ENCODE peak calls at places on chromosomes 13 and 19, in eight cellular contexts. G is tibial artery, V is heart right ventricle, X is sigmoid colon, K is GM10248, M is breast epithelium, Z is neural crest cell, W is Peyer's patch. U is an unnamed sample.

GRCh38 chr13:113211774-113212173 is 2.4 kb downstream of the CUL4A start:
- DNase-seq in Z (peak), K (no peak), W (no peak), V (no peak), G (no peak), X (no peak), M (no peak), U (peak)

GRCh38 chr13:79538757-79539156 is 57.8 kb downstream of the NDFIP2 start:
- DNase-seq in Z (no peak), M (no peak), X (no peak), G (no peak), W (no peak), K (no peak), V (no peak), U (no peak)

GRCh38 chr13:20867408-20867807 is 35.1 kb downstream of the XPO4 start:
- DNase-seq in M (no peak), X (no peak), Z (no peak), G (no peak), K (no peak), V (no peak), W (no peak), U (no peak)

GRCh38 chr13:100521912-100522490 is 66.6 kb downstream of the GGACT start:
- DNase-seq in Z (no peak), K (no peak), W (no peak), X (no peak), M (no peak), V (no peak), G (no peak), U (no peak)

GRCh38 chr19:1425102-1425842 is 12.9 kb upstream of the RPS15 start:
- DNase-seq in K (no peak), V (no peak), G (no peak), W (no peak), Z (no peak), X (no peak), M (no peak), U (no peak)

GRCh38 chr13:78601124-78601885 is 2.0 kb downstream of the POU4F1 start:
- DNase-seq in K (no peak), X (no peak), M (no peak), W (no peak), V (no peak), Z (no peak), G (no peak), U (no peak)

GRCh38 chr13:110455941-110456340 is 105.6 kb downstream of the RAB20 start:
- DNase-seq in M (peak), Z (peak), K (peak), G (peak), X (peak), W (peak), V (peak), U (peak)

GRCh38 chr19:46622118-46622446 is 2.8 kb downstream of the PTGIR start:
- DNase-seq in M (no peak), K (no peak), X (no peak), Z (no peak), G (no peak), W (no peak), V (no peak), U (no peak)

GRCh38 chr19:2138061-2138728 is 13.2 kb downstream of the AP3D1 start:
- DNase-seq in M (no peak), G (no peak), X (no peak), W (no peak), Z (no peak), V (no peak), K (no peak), U (no peak)

GRCh38 chr13:33634526-33635111 is 183.3 kb upstream of the RFC3 start:
- DNase-seq in W (no peak), Z (peak), K (no peak), V (no peak), G (no peak), M (no peak), X (no peak), U (no peak)

GRCh38 chr13:24664726-24665409 is 15.3 kb upstream of the ATP12A start:
- DNase-seq in G (no peak), K (no peak), X (no peak), W (no peak), M (no peak), Z (no peak), V (no peak), U (no peak)

GRCh38 chr13:19586904-19587634 is 25.7 kb upstream of the TPTE2 start:
- DNase-seq in W (peak), Z (no peak), G (no peak), X (no peak), V (no peak), M (no peak), K (peak), U (peak)

GRCh38 chr19:15169541-15170285 is 31.1 kb downstream of the NOTCH3 start:
- DNase-seq in W (no peak), X (no peak), G (no peak), V (no peak), K (no peak), M (no peak), Z (no peak), U (no peak)

GRCh38 chr13:23777571-23777870 is 111.7 kb downstream of the MIPEP start:
- DNase-seq in M (no peak), Z (no peak), G (no peak), W (no peak), K (no peak), X (no peak), V (no peak), U (no peak)

GRCh38 chr19:41427647-41428480 is 690 bp upstream of the B3GNT8 start:
- DNase-seq in M (peak), G (peak), X (no peak), K (peak), Z (no peak), V (no peak), W (peak), U (peak)

GRCh38 chr13:62019858-62020257 is 604.2 kb upstream of the PCDH20 start:
- DNase-seq in W (no peak), G (no peak), X (no peak), Z (no peak), K (no peak), M (no peak), V (no peak), U (no peak)

GRCh38 chr13:111844222-111844671 is 222.7 kb upstream of the SOX1 start:
- DNase-seq in W (no peak), X (no peak), K (no peak), V (no peak), Z (no peak), M (no peak), G (no peak), U (no peak)

GRCh38 chr19:47765522-47766358 is 12.8 kb upstream of the SELENOW start:
- DNase-seq in Z (peak), W (peak), K (peak), V (peak), X (peak), G (no peak), M (peak), U (peak)

GRCh38 chr13:33494596-33495214 is 209.2 kb upstream of the STARD13 start:
- DNase-seq in V (no peak), M (no peak), K (no peak), G (no peak), X (no peak), Z (no peak), W (no peak), U (peak)

GRCh38 chr13:112510002-112510780 is 77.8 kb downstream of the TUBGCP3 start:
- DNase-seq in G (no peak), Z (peak), X (no peak), K (peak), V (peak), W (no peak), M (no peak), U (peak)

GRCh38 chr13:112672651-112673284 is 17.1 kb upstream of the ATP11A start:
- DNase-seq in X (no peak), K (no peak), M (no peak), V (no peak), Z (no peak), G (no peak), W (no peak), U (no peak)

GRCh38 chr19:47406711-47407416 is 12.5 kb downstream of the MEIS3 start:
- DNase-seq in Z (no peak), G (no peak), V (no peak), M (no peak), W (no peak), K (no peak), X (no peak), U (no peak)

GRCh38 chr19:3275068-3275582 is 50.7 kb downstream of the CELF5 start:
- DNase-seq in K (peak), W (no peak), Z (peak), M (no peak), V (no peak), X (no peak), G (no peak), U (peak)

GRCh38 chr19:46924874-46925547 is 64.2 kb downstream of the ARHGAP35 start:
- DNase-seq in V (peak), X (no peak), Z (no peak), K (peak), M (no peak), G (no peak), W (peak), U (peak)

GRCh38 chr19:1471514-1472107 is 7.4 kb downstream of the C19orf25 start:
- DNase-seq in Z (no peak), G (no peak), W (no peak), K (no peak), V (no peak), X (no peak), M (no peak), U (peak)

GRCh38 chr13:22866221-22866620 is 314.6 kb upstream of the SGCG start:
- DNase-seq in K (no peak), M (no peak), W (no peak), V (no peak), G (no peak), Z (no peak), X (no peak), U (no peak)

DNA sequence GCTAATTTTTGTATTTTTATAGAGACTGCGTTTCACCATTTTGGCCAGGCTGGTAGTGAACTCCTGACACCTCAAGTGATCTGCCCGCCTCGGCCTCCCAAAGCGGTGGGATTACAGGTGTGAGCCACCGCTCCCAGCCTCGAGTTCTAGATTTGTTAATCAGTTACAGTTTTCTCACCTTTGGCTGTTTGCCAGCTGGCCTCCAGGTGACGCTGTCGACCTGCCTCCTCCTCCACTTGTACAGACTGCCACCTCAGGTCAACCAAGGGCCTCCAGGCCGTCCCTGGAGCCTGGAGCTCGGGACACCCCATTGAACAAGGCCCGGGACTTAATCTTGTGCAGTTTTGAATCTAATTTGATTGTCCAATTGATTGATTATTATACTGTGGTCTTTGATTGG is 45.5 kb downstream of the IER2 start:
- DNase-seq in V (no peak), G (no peak), W (peak), X (no peak), Z (peak), M (no peak), K (peak), U (peak)
- TF ChIP-seq CTCF in V (no peak), G (no peak), W (peak), X (no peak), Z (peak), M (no peak), K (peak), U (peak)

DNA sequence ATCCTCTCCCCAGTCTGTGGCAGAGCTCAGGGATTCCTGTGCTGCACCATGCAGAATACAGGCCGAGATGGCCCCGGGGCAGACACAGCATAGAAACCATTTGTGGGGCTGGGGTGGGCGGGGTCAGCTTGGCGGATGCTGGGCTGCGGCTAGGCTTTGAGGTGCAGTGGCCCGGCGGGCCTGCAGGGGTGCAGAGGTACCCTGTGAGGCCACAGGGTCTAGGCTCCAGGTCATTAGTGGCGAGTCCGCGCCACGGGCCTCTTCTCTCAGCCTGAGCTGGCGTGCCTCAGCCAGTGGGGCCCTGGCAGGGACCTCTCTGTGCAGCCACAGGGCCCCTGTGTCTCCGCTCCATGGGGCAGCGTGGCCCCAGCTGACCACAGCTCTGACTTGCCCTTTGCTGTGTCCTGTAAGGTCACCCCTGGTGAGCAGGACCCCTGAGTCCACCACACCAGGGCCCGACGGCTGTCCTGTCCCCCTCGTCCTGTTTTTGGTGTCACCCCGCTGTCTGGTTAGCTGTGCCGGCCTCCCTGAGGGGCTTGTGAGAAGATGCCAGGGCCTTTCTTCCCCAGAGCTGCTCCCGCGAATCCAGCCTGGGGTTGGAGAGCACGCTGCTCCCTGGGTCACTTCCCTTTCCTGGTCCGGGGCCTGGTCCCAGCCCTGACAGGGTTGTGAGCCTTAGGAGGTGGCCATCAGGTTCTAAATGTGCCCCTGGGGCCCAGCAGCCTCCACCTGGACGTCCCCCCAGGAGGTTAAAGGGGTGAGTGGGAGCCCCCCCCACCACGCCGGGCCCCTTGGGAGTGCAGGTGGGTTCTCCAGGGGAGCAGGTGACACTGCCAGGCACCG is 12.1 kb downstream of the KDM4B start:
- DNase-seq in G (no peak), V (no peak), X (no peak), K (no peak), W (no peak), M (no peak), Z (no peak), U (no peak)
- TF ChIP-seq CTCF in G (no peak), V (no peak), X (no peak), K (no peak), W (no peak), M (no peak), Z (no peak), U (no peak)

GRCh38 chr13:39765801-39766463 is 110.5 kb downstream of the COG6 start:
- DNase-seq in X (peak), K (no peak), M (no peak), V (peak), G (peak), Z (no peak), W (peak), U (peak)
- TF ChIP-seq CTCF in X (no peak), K (peak), M (peak), V (no peak), G (no peak), Z (no peak), W (peak), U (peak)

DNA sequence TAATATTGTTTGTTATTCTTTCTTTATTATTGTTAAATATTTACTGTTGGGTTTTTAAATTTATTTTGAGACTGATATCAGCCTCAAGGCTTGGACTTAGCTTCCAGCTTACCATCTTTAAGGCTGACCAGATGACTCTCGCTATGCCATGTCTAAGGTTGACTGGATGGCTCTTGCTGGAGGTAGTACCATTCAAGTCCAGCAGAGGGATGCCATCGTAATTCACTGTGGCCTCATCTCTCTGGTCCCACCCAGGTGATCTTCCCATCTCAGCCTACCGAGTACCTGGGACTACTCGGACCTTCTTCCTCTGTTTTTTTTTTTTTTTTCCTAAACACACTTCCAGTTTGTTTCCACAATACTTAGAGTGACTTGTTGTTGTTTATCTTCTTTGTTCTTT is 41.7 kb upstream of the ZNF91 start:
- DNase-seq in M (no peak), Z (no peak), G (no peak), V (no peak), K (no peak), W (no peak), X (no peak), U (peak)
- TF ChIP-seq CTCF in M (no peak), Z (peak), G (no peak), V (no peak), K (no peak), W (no peak), X (no peak), U (no peak)

DNA sequence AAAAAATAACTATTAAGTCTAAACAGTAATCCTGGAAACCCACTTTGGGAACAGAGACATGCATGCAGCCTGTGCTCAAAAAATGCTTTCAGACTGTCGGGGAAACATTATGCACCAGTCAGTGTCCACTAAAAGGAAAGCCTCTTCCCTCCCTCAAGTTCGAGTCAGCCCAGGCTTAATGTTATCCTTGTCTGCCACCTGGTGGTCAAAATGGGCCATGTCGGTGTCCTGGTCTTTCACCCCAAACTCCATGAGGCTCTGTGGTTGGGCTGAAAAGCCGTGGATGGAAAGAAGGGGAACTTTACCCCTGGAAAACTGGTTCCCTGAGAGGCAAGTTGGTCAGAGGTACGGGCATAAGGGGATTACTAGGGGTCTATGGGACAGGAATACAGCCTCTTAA is 88.4 kb upstream of the ZNF492 start:
- DNase-seq in X (no peak), K (peak), Z (no peak), M (peak), W (no peak), V (peak), G (peak), U (peak)
- TF ChIP-seq CTCF in X (peak), K (peak), Z (peak), M (peak), W (no peak), V (peak), G (peak), U (peak)

GRCh38 chr19:39217094-39217493 is 13.0 kb upstream of the SYCN start:
- DNase-seq in K (no peak), G (no peak), V (no peak), M (no peak), X (no peak), W (no peak), Z (no peak), U (no peak)

GRCh38 chr19:39209196-39209595 is 5.1 kb upstream of the SYCN start:
- DNase-seq in W (no peak), G (no peak), Z (no peak), X (no peak), M (no peak), V (no peak), K (no peak), U (no peak)

GRCh38 chr19:39208175-39208795 is 4.2 kb upstream of the SYCN start:
- DNase-seq in W (no peak), K (no peak), G (no peak), V (no peak), X (no peak), Z (no peak), M (no peak), U (no peak)

GRCh38 chr19:39211731-39212376 is 7.8 kb upstream of the SYCN start:
- DNase-seq in G (no peak), M (no peak), V (no peak), K (no peak), Z (no peak), X (no peak), W (no peak), U (no peak)

GRCh38 chr19:39212377-39212742 is 8.3 kb upstream of the SYCN start:
- DNase-seq in X (no peak), W (peak), V (no peak), M (no peak), K (no peak), G (no peak), Z (peak), U (peak)
- TF ChIP-seq CTCF in X (no peak), W (peak), V (no peak), M (no peak), K (peak), G (no peak), Z (peak), U (peak)

GRCh38 chr19:18453269-18454024 is 15.5 kb upstream of the ISYNA1 start:
- DNase-seq in G (no peak), X (no peak), V (no peak), M (no peak), W (no peak), Z (no peak), K (no peak), U (no peak)

GRCh38 chr19:18450021-18450933 is 12.3 kb upstream of the ISYNA1 start:
- DNase-seq in M (no peak), K (no peak), G (no peak), V (no peak), W (no peak), X (peak), Z (no peak), U (no peak)

GRCh38 chr19:18449552-18449951 is 11.6 kb upstream of the ISYNA1 start:
- DNase-seq in Z (no peak), V (no peak), K (no peak), M (no peak), X (no peak), G (no peak), W (no peak), U (no peak)

GRCh38 chr19:18452386-18452785 is 14.5 kb upstream of the ISYNA1 start:
- DNase-seq in W (no peak), M (no peak), Z (no peak), V (no peak), G (no peak), K (no peak), X (no peak), U (no peak)

GRCh38 chr19:18450934-18451836 is 13.3 kb upstream of the ISYNA1 start:
- DNase-seq in V (peak), M (peak), K (peak), G (peak), X (peak), W (peak), Z (peak), U (peak)
- TF ChIP-seq CTCF in V (peak), M (peak), K (peak), G (peak), X (peak), W (peak), Z (peak), U (peak)

GRCh38 chr13:76223565-76223964 is 587.4 kb downstream of the LMO7 start:
- DNase-seq in M (no peak), W (no peak), Z (no peak), G (no peak), V (no peak), K (no peak), X (no peak), U (no peak)
- TF ChIP-seq CTCF in M (no peak), W (no peak), Z (no peak), G (no peak), V (no peak), K (no peak), X (no peak), U (no peak)

GRCh38 chr13:47798906-47799305 is 202.2 kb downstream of the SUCLA2 start:
- DNase-seq in V (no peak), K (no peak), X (no peak), M (no peak), W (no peak), Z (no peak), G (no peak), U (no peak)
- TF ChIP-seq CTCF in V (no peak), K (peak), X (no peak), M (no peak), W (no peak), Z (no peak), G (no peak), U (peak)